ENCODE peak calls at places on chromosomes 16 and 17, in eight cellular contexts. F is HCT116, A is OCI-LY7, B is PC-9, L is GM23338, E is hepatocyte, Z is SK-N-SH, G is MM.1S. Q is an unnamed sample.

GRCh38 chr16:49343291-49343690 is 30.3 kb upstream of the C16orf78 start:
- DNase-seq in F (no peak), A (no peak), B (no peak), L (no peak), E (no peak), Z (no peak), G (no peak), Q (no peak)

GRCh38 chr16:78444-79145 is 570 bp downstream of the MPG start:
- DNase-seq in F (no peak), A (peak; percentile 36), B (no peak), L (no peak), E (peak; percentile 67), Z (no peak), G (peak; percentile 26), Q (peak; percentile 32)

GRCh38 chr16:84067640-84068039 is 25.0 kb upstream of the SLC38A8 start:
- DNase-seq in F (no peak), A (no peak), B (no peak), L (no peak), E (no peak), Z (no peak), G (no peak), Q (no peak)

GRCh38 chr17:62781356-62781755 is 26.8 kb downstream of the MARCHF10 start:
- DNase-seq in F (no peak), A (no peak), B (no peak), L (no peak), E (no peak), Z (no peak), G (no peak), Q (no peak)

GRCh38 chr17:33292981-33293867 is at the start of gene ASIC2:
- DNase-seq in F (no peak), A (no peak), B (peak; percentile 29), L (peak; percentile 85), E (peak; percentile 70), Z (peak; percentile 55), G (no peak), Q (peak; percentile 28)

GRCh38 chr17:41835214-41835799 is 725 bp downstream of the NT5C3B start:
- DNase-seq in F (no peak), A (no peak), B (no peak), L (no peak), E (no peak), Z (no peak), G (no peak), Q (no peak)

GRCh38 chr17:63369233-63369632 is 76.9 kb downstream of the CYB561 start:
- DNase-seq in F (no peak), A (no peak), B (no peak), L (no peak), E (no peak), Z (no peak), G (no peak), Q (no peak)

GRCh38 chr17:28492352-28493310 is 13.5 kb upstream of the FOXN1 start:
- DNase-seq in F (no peak), A (peak; percentile 24), B (no peak), L (no peak), E (no peak), Z (no peak), G (no peak), Q (no peak)

GRCh38 chr17:8981443-8981842 is 15.9 kb upstream of the PIK3R5 start:
- DNase-seq in F (no peak), A (no peak), B (no peak), L (no peak), E (no peak), Z (no peak), G (no peak), Q (no peak)

GRCh38 chr17:37506678-37507077 is 17.0 kb downstream of the DUSP14 start:
- DNase-seq in F (peak; percentile 23), A (peak; percentile 49), B (peak; percentile 3), L (peak; percentile 91), E (peak; percentile 34), Z (peak; percentile 70), G (peak; percentile 20), Q (peak; percentile 46)

GRCh38 chr17:13601317-13601775 is 383 bp downstream of the HS3ST3A1 start:
- DNase-seq in F (no peak), A (no peak), B (no peak), L (peak; percentile 48), E (peak; percentile 45), Z (peak; percentile 52), G (no peak), Q (no peak)

GRCh38 chr16:69311115-69311532 is at the start of gene VPS4A:
- DNase-seq in F (peak; percentile 89), A (peak; percentile 97), B (peak; percentile 98), L (peak; percentile 98), E (peak; percentile 99), Z (peak; percentile 99), G (peak; percentile 95), Q (peak; percentile 92)

GRCh38 chr17:82334622-82335394 is 1.2 kb upstream of the SECTM1 start:
- DNase-seq in F (no peak), A (peak; percentile 49), B (no peak), L (no peak), E (no peak), Z (no peak), G (peak; percentile 66), Q (peak; percentile 49)

GRCh38 chr17:7587420-7587786 is 2.5 kb downstream of the SOX15 start:
- DNase-seq in F (no peak), A (no peak), B (peak; percentile 44), L (no peak), E (no peak), Z (no peak), G (no peak), Q (peak; percentile 16)

GRCh38 chr17:7587831-7588230 is 2.1 kb downstream of the SOX15 start:
- DNase-seq in F (no peak), A (no peak), B (peak; percentile 71), L (no peak), E (no peak), Z (no peak), G (no peak), Q (peak; percentile 45)

GRCh38 chr17:7588553-7589203 is 1.2 kb downstream of the SOX15 start:
- DNase-seq in F (no peak), A (no peak), B (peak; percentile 44), L (peak; percentile 59), E (no peak), Z (peak; percentile 47), G (no peak), Q (no peak)

GRCh38 chr17:7589204-7589868 is 558 bp downstream of the SOX15 start:
- DNase-seq in F (no peak), A (peak; percentile 69), B (peak; percentile 88), L (peak; percentile 94), E (peak; percentile 84), Z (peak; percentile 91), G (no peak), Q (peak; percentile 46)

GRCh38 chr17:7586673-7587419 is 3.0 kb downstream of the SOX15 start:
- DNase-seq in F (peak; percentile 58), A (peak; percentile 36), B (peak; percentile 74), L (peak; percentile 66), E (peak; percentile 50), Z (no peak), G (no peak), Q (peak; percentile 19)
- TF ChIP-seq CTCF in F (peak; percentile 68), A (peak; percentile 64), B (peak; percentile 63), L (peak; percentile 65), E (peak; percentile 19), Z (no peak), G (no peak), Q (peak; percentile 29)

GRCh38 chr17:48553837-48554236 is 8.9 kb upstream of the HOXB2 start:
- DNase-seq in F (no peak), A (no peak), B (no peak), L (no peak), E (no peak), Z (no peak), G (no peak), Q (no peak)
- H3K4me3 ChIP-seq in F (no peak overlapping the region), A (no peak overlapping the region), B (no peak overlapping the region), L (no peak overlapping the region), E (no peak overlapping the region), Z (no peak overlapping the region), G (no peak overlapping the region), Q (no peak overlapping the region)

GRCh38 chr16:4689091-4689671 is 4.2 kb upstream of the NUDT16L1 start:
- DNase-seq in F (no peak), A (no peak), B (no peak), L (no peak), E (peak; percentile 5), Z (no peak), G (no peak), Q (no peak)
- H3K9me2 ChIP-seq in F (no peaks in the 10 kb centered on the region), A (no peaks in the 10 kb centered on the region), B (no peaks in the 10 kb centered on the region), L (no peaks in the 10 kb centered on the region), E (no peaks in the 10 kb centered on the region), Z (no peaks in the 10 kb centered on the region), G (no peaks in the 10 kb centered on the region), Q (no peaks in the 10 kb centered on the region)

GRCh38 chr16:10518479-10519041 is 61.8 kb downstream of the EMP2 start:
- DNase-seq in F (no peak), A (no peak), B (no peak), L (no peak), E (no peak), Z (no peak), G (no peak), Q (no peak)

GRCh38 chr16:10510279-10510678 is 70.1 kb downstream of the EMP2 start:
- DNase-seq in F (no peak), A (no peak), B (no peak), L (no peak), E (no peak), Z (no peak), G (no peak), Q (no peak)

GRCh38 chr16:10511829-10512228 is 68.6 kb downstream of the EMP2 start:
- DNase-seq in F (no peak), A (no peak), B (no peak), L (no peak), E (no peak), Z (no peak), G (peak; percentile 31), Q (peak; percentile 66)

GRCh38 chr16:10517868-10518267 is 62.5 kb downstream of the EMP2 start:
- DNase-seq in F (no peak), A (no peak), B (no peak), L (peak; percentile 13), E (no peak), Z (no peak), G (no peak), Q (no peak)

GRCh38 chr16:10514369-10515055 is 65.9 kb downstream of the EMP2 start:
- DNase-seq in F (peak; percentile 33), A (peak; percentile 64), B (peak; percentile 70), L (peak; percentile 79), E (peak; percentile 76), Z (peak; percentile 62), G (peak; percentile 75), Q (peak; percentile 69)
- TF ChIP-seq CTCF in F (peak; percentile 69), A (peak; percentile 92), B (peak; percentile 86), L (peak; percentile 70), E (peak; percentile 75), Z (peak; percentile 74), G (peak; percentile 71), Q (peak; percentile 75)